ENCODE peak calls at places on chromosomes 13 and 19, in six cellular contexts. Q is left cardiac atrium, S is T-cell, B is T-helper 2 cell, I is T-helper 17 cell, O is GM03348. H is an unnamed sample.
A peak's percentile ranks its signal among the peaks of the same experiment; 100 is the strongest.

GRCh38 chr19:4019578-4019977 is 12.0 kb downstream of the PIAS4 start:
- DNase-seq in Q (no peak), S (no peak), B (no peak), I (no peak), O (no peak), H (no peak)

GRCh38 chr19:39736088-39736487 is 1.7 kb downstream of the CLC start:
- DNase-seq in Q (no peak), S (no peak), B (no peak), I (no peak), O (no peak), H (no peak)

GRCh38 chr19:50496189-50497029 is 14.6 kb downstream of the JOSD2 start:
- DNase-seq in Q (peak; percentile 54), S (no peak), B (no peak), I (no peak), O (no peak), H (no peak)

GRCh38 chr19:46384396-46384795 is 29.0 kb downstream of the CCDC8 start:
- DNase-seq in Q (no peak), S (no peak), B (no peak), I (no peak), O (no peak), H (peak; percentile 47)

GRCh38 chr19:45152504-45153338 is 8.1 kb downstream of the NKPD1 start:
- DNase-seq in Q (peak; percentile 76), S (peak; percentile 35), B (no peak), I (peak; percentile 20), O (peak; percentile 48), H (no peak)

GRCh38 chr13:48852911-48853310 is 122.8 kb upstream of the FNDC3A start:
- DNase-seq in Q (no peak), S (no peak), B (no peak), I (no peak), O (no peak), H (no peak)

GRCh38 chr19:12790628-12791344 is 500 bp upstream of the JUNB start:
- DNase-seq in Q (no peak), S (no peak), B (no peak), I (no peak), O (no peak), H (no peak)

GRCh38 chr19:29858000-29858596 is 46.3 kb downstream of the CCNE1 start:
- DNase-seq in Q (no peak), S (no peak), B (no peak), I (peak; percentile 31), O (no peak), H (no peak)

GRCh38 chr13:50691682-50692263 is 151.7 kb downstream of the DLEU7 start:
- DNase-seq in Q (no peak), S (no peak), B (no peak), I (no peak), O (no peak), H (no peak)

H was measured in left lung.